ENCODE peak calls at places on chromosomes 4 and X, in nine cellular contexts. E is memory B cell, C is AG08396, Y is GDM1, N is T-helper 9 cell, B is NAMALWA, I is cerebellar cortex, S is NCI-H2081, J is cardiac fibroblast. Z is an unnamed sample.
A peak's percentile ranks its signal among the peaks of the same experiment; 100 is the strongest.

GRCh38 chr4:137660211-137660610 is 127.9 kb upstream of the PCDH18 start:
- DNase-seq in C (no peak), N (no peak), B (no peak), E (no peak), I (no peak), S (no peak), J (peak; percentile 60), Y (no peak), Z (no peak)

GRCh38 chrX:136065044-136065671 is 79.9 kb downstream of the SLC9A6 start:
- DNase-seq in Y (no peak), S (no peak), J (peak; percentile 77), N (peak; percentile 12), I (no peak), C (no peak), B (no peak), E (no peak), Z (peak; percentile 88)

GRCh38 chr4:39544580-39545315 is 17.5 kb upstream of the UGDH start:
- DNase-seq in Y (no peak), C (no peak), E (no peak), B (no peak), S (no peak), N (no peak), J (no peak), I (no peak), Z (no peak)

GRCh38 chrX:71214604-71215334 is 8.3 kb upstream of the GJB1 start:
- DNase-seq in J (no peak), Y (no peak), E (no peak), C (no peak), S (peak; percentile 44), B (no peak), I (no peak), N (no peak), Z (peak; percentile 1)

GRCh38 chr4:125750827-125751466 is 436.2 kb downstream of the FAT4 start:
- DNase-seq in B (no peak), E (no peak), J (peak; percentile 75), Y (no peak), N (no peak), I (peak; percentile 6), S (no peak), C (peak; percentile 56), Z (peak; percentile 30)

GRCh38 chr4:55549888-55550287 is 3.2 kb upstream of the CLOCK start:
- DNase-seq in I (no peak), J (peak; percentile 74), S (no peak), B (no peak), C (peak; percentile 36), Y (no peak), N (no peak), E (no peak), Z (peak; percentile 50)

GRCh38 chrX:32745323-32745722 is 466.0 kb downstream of the DMD start:
- DNase-seq in N (no peak), S (no peak), B (no peak), C (no peak), Y (no peak), J (no peak), I (no peak), E (no peak), Z (no peak)

GRCh38 chr4:99808260-99808857 is 8.3 kb upstream of the DAPP1 start:
- DNase-seq in S (no peak), N (peak; percentile 51), E (peak; percentile 69), I (peak; percentile 29), J (peak; percentile 71), B (peak; percentile 83), Y (peak; percentile 54), C (peak; percentile 54), Z (peak; percentile 49)

GRCh38 chrX:133246921-133247320 is 28.8 kb upstream of the TFDP3 start:
- DNase-seq in N (no peak), C (no peak), J (no peak), S (no peak), I (no peak), Y (no peak), B (no peak), E (no peak), Z (no peak)

GRCh38 chr4:14743601-14744000 is 258.7 kb upstream of the CPEB2 start:
- DNase-seq in J (no peak), I (no peak), C (no peak), B (no peak), S (no peak), E (no peak), Y (no peak), N (no peak), Z (no peak)

GRCh38 chrX:10254746-10255145 is 98.0 kb downstream of the CLCN4 start:
- DNase-seq in C (no peak), J (peak; percentile 28), I (no peak), E (no peak), N (no peak), S (no peak), Y (no peak), B (no peak), Z (peak; percentile 31)

GRCh38 chrX:14497184-14497666 is 32.1 kb upstream of the GLRA2 start:
- DNase-seq in C (peak; percentile 3), E (no peak), S (no peak), N (no peak), J (peak; percentile 15), B (peak; percentile 13), I (no peak), Y (peak; percentile 17), Z (peak; percentile 3)

GRCh38 chr4:182880387-182881356 is 36.5 kb downstream of the DCTD start:
- DNase-seq in S (no peak), E (no peak), N (no peak), I (peak; percentile 58), C (peak; percentile 49), Y (no peak), B (no peak), J (peak; percentile 15), Z (no peak)

GRCh38 chrX:2498781-2499302 is 1.9 kb downstream of the DHRSX start:
- DNase-seq in S (no peak), Y (no peak), N (no peak), J (peak; percentile 33), B (no peak), I (peak; percentile 62), C (peak; percentile 35), E (no peak), Z (peak; percentile 66)

GRCh38 chrX:141673946-141674345 is 24.6 kb downstream of the SPANXD start:
- DNase-seq in S (no peak), I (no peak), J (peak; percentile 55), C (no peak), N (no peak), Y (no peak), E (no peak), B (no peak), Z (no peak)

GRCh38 chr4:55732864-55733263 is 86.7 kb upstream of the EXOC1L start:
- DNase-seq in B (no peak), I (no peak), C (no peak), E (no peak), S (no peak), N (no peak), J (no peak), Y (no peak), Z (no peak)

GRCh38 chr4:185730849-185731608 is 81.0 kb downstream of the SORBS2 start:
- DNase-seq in N (no peak), B (peak; percentile 46), S (no peak), C (no peak), J (peak; percentile 84), I (no peak), E (no peak), Y (no peak), Z (no peak)

GRCh38 chr4:7332216-7333023 is 102.3 kb downstream of the PSAPL1 start:
- DNase-seq in S (no peak), I (no peak), B (no peak), Y (no peak), E (no peak), J (peak; percentile 25), C (peak; percentile 76), N (no peak), Z (no peak)

GRCh38 chr4:7649741-7650531 is 215.2 kb upstream of the PSAPL1 start:
- DNase-seq in I (no peak), N (peak; percentile 19), S (no peak), Y (peak; percentile 98), E (no peak), B (no peak), C (peak; percentile 88), J (peak; percentile 43), Z (peak; percentile 36)

GRCh38 chr4:98571161-98571786 is 87.1 kb downstream of the TSPAN5 start:
- DNase-seq in N (no peak), J (no peak), S (no peak), Y (peak; percentile 24), I (no peak), E (no peak), B (no peak), C (no peak), Z (no peak)

GRCh38 chr4:52317981-52318380 is 266.9 kb downstream of the SPATA18 start:
- DNase-seq in I (no peak), S (no peak), Y (no peak), E (no peak), B (no peak), C (no peak), J (no peak), N (no peak), Z (no peak)

Z was measured in Caki2.